ENCODE peak calls at places on chromosomes 1 and 21, in nine cellular contexts. One of them, this sample, is unnamed.

GRCh38 chr1:166947398-166948043 is 27.8 kb downstream of the ILDR2 start:
- DNase-seq in hepatocyte: peak; percentile 57
- DNase-seq in HCT116: no peak
- DNase-seq in H9: peak; percentile 58
- DNase-seq in MM.1S: no peak
- DNase-seq in DND-41: no peak
- DNase-seq in neural progenitor cell: peak; percentile 93
- DNase-seq in A549: no peak
- DNase-seq in PC-3: no peak
- DNase-seq in this sample: peak; percentile 77

GRCh38 chr1:203835476-203835875 is 25.9 kb upstream of the SNRPE start:
- DNase-seq in H9: no peak
- DNase-seq in DND-41: no peak
- DNase-seq in A549: no peak
- DNase-seq in MM.1S: no peak
- DNase-seq in neural progenitor cell: no peak
- DNase-seq in PC-3: no peak
- DNase-seq in hepatocyte: no peak
- DNase-seq in HCT116: no peak
- DNase-seq in this sample: no peak

GRCh38 chr1:185567006-185567405 is 167.2 kb upstream of the HMCN1 start:
- DNase-seq in HCT116: peak; percentile 13
- DNase-seq in MM.1S: peak; percentile 65
- DNase-seq in DND-41: no peak
- DNase-seq in H9: no peak
- DNase-seq in A549: peak; percentile 11
- DNase-seq in hepatocyte: peak; percentile 43
- DNase-seq in neural progenitor cell: no peak
- DNase-seq in PC-3: peak; percentile 44
- DNase-seq in this sample: peak; percentile 64

GRCh38 chr1:228477263-228477662 is 9.9 kb upstream of the RNF187 start:
- DNase-seq in HCT116: no peak
- DNase-seq in A549: no peak
- DNase-seq in PC-3: no peak
- DNase-seq in neural progenitor cell: no peak
- DNase-seq in MM.1S: no peak
- DNase-seq in hepatocyte: no peak
- DNase-seq in DND-41: no peak
- DNase-seq in H9: no peak
- DNase-seq in this sample: no peak

GRCh38 chr1:224180783-224181452 is 2.1 kb upstream of the DEGS1 start:
- DNase-seq in HCT116: no peak
- DNase-seq in hepatocyte: no peak
- DNase-seq in DND-41: no peak
- DNase-seq in neural progenitor cell: no peak
- DNase-seq in PC-3: no peak
- DNase-seq in H9: no peak
- DNase-seq in A549: no peak
- DNase-seq in MM.1S: no peak
- DNase-seq in this sample: no peak

GRCh38 chr1:3393024-3393986 is 61.2 kb upstream of the ARHGEF16 start:
- DNase-seq in hepatocyte: peak; percentile 64
- DNase-seq in DND-41: no peak
- DNase-seq in PC-3: no peak
- DNase-seq in HCT116: no peak
- DNase-seq in A549: no peak
- DNase-seq in neural progenitor cell: peak; percentile 87
- DNase-seq in MM.1S: no peak
- DNase-seq in H9: peak; percentile 72
- DNase-seq in this sample: no peak

GRCh38 chr1:22398656-22399420 is 52.8 kb upstream of the ZBTB40 start:
- DNase-seq in HCT116: no peak
- DNase-seq in DND-41: peak; percentile 18
- DNase-seq in A549: no peak
- DNase-seq in hepatocyte: no peak
- DNase-seq in neural progenitor cell: no peak
- DNase-seq in PC-3: no peak
- DNase-seq in MM.1S: no peak
- DNase-seq in H9: no peak
- DNase-seq in this sample: peak; percentile 45

GRCh38 chr1:162204129-162204882 is 134.8 kb downstream of the NOS1AP start:
- DNase-seq in PC-3: no peak
- DNase-seq in H9: no peak
- DNase-seq in HCT116: no peak
- DNase-seq in A549: no peak
- DNase-seq in hepatocyte: no peak
- DNase-seq in MM.1S: no peak
- DNase-seq in DND-41: no peak
- DNase-seq in neural progenitor cell: no peak
- DNase-seq in this sample: no peak

GRCh38 chr1:58999676-59000075 is 215.8 kb upstream of the JUN start:
- DNase-seq in H9: no peak
- DNase-seq in neural progenitor cell: no peak
- DNase-seq in DND-41: no peak
- DNase-seq in hepatocyte: no peak
- DNase-seq in PC-3: no peak
- DNase-seq in A549: no peak
- DNase-seq in HCT116: no peak
- DNase-seq in MM.1S: no peak
- DNase-seq in this sample: no peak

GRCh38 chr1:23922321-23922943 is 9.3 kb upstream of the CNR2 start:
- DNase-seq in PC-3: peak; percentile 60
- DNase-seq in HCT116: no peak
- DNase-seq in H9: no peak
- DNase-seq in MM.1S: no peak
- DNase-seq in DND-41: no peak
- DNase-seq in A549: no peak
- DNase-seq in neural progenitor cell: no peak
- DNase-seq in hepatocyte: no peak
- DNase-seq in this sample: no peak

GRCh38 chr1:85649591-85649990 is 58.6 kb downstream of the ZNHIT6 start:
- DNase-seq in A549: no peak
- DNase-seq in HCT116: no peak
- DNase-seq in neural progenitor cell: no peak
- DNase-seq in DND-41: no peak
- DNase-seq in PC-3: no peak
- DNase-seq in hepatocyte: no peak
- DNase-seq in H9: no peak
- DNase-seq in MM.1S: no peak
- DNase-seq in this sample: no peak

GRCh38 chr1:206739411-206740076 is 31.0 kb upstream of the IL19 start:
- DNase-seq in H9: peak; percentile 48
- DNase-seq in PC-3: no peak
- DNase-seq in DND-41: no peak
- DNase-seq in hepatocyte: no peak
- DNase-seq in A549: no peak
- DNase-seq in neural progenitor cell: no peak
- DNase-seq in HCT116: no peak
- DNase-seq in MM.1S: peak; percentile 98
- DNase-seq in this sample: no peak

GRCh38 chr1:156251527-156251926 is 3.7 kb upstream of the PAQR6 start:
- DNase-seq in hepatocyte: no peak
- DNase-seq in neural progenitor cell: no peak
- DNase-seq in HCT116: no peak
- DNase-seq in H9: no peak
- DNase-seq in A549: no peak
- DNase-seq in MM.1S: no peak
- DNase-seq in PC-3: no peak
- DNase-seq in DND-41: no peak
- DNase-seq in this sample: no peak

GRCh38 chr1:15736035-15736665 is at the start of gene SLC25A34:
- DNase-seq in H9: no peak
- DNase-seq in MM.1S: no peak
- DNase-seq in A549: no peak
- DNase-seq in PC-3: no peak
- DNase-seq in neural progenitor cell: no peak
- DNase-seq in DND-41: no peak
- DNase-seq in hepatocyte: no peak
- DNase-seq in HCT116: no peak
- DNase-seq in this sample: no peak

GRCh38 chr21:39071623-39072214 is 111.5 kb downstream of the PSMG1 start:
- DNase-seq in PC-3: peak; percentile 10
- DNase-seq in HCT116: no peak
- DNase-seq in A549: no peak
- DNase-seq in neural progenitor cell: no peak
- DNase-seq in MM.1S: peak; percentile 5
- DNase-seq in H9: no peak
- DNase-seq in hepatocyte: peak; percentile 40
- DNase-seq in DND-41: no peak
- DNase-seq in this sample: peak; percentile 60

GRCh38 chr1:70553192-70553956 is 142.3 kb downstream of the CTH start:
- DNase-seq in MM.1S: no peak
- DNase-seq in HCT116: no peak
- DNase-seq in A549: no peak
- DNase-seq in DND-41: no peak
- DNase-seq in PC-3: no peak
- DNase-seq in hepatocyte: no peak
- DNase-seq in H9: no peak
- DNase-seq in neural progenitor cell: no peak
- DNase-seq in this sample: no peak

GRCh38 chr1:236063919-236064673 is 794 bp downstream of the NID1 start:
- DNase-seq in HCT116: no peak
- DNase-seq in neural progenitor cell: peak; percentile 63
- DNase-seq in MM.1S: no peak
- DNase-seq in A549: peak; percentile 43
- DNase-seq in hepatocyte: peak; percentile 76
- DNase-seq in H9: peak; percentile 47
- DNase-seq in PC-3: peak; percentile 47
- DNase-seq in DND-41: no peak
- DNase-seq in this sample: peak; percentile 51

GRCh38 chr1:117698398-117699160 is 92.7 kb downstream of the TENT5C start:
- DNase-seq in neural progenitor cell: no peak
- DNase-seq in H9: no peak
- DNase-seq in DND-41: no peak
- DNase-seq in A549: no peak
- DNase-seq in HCT116: no peak
- DNase-seq in PC-3: no peak
- DNase-seq in hepatocyte: no peak
- DNase-seq in MM.1S: no peak
- DNase-seq in this sample: peak; percentile 78

GRCh38 chr1:101993703-101994102 is 3.0 kb downstream of the OLFM3 start:
- DNase-seq in hepatocyte: no peak
- DNase-seq in H9: no peak
- DNase-seq in PC-3: peak; percentile 22
- DNase-seq in HCT116: no peak
- DNase-seq in DND-41: no peak
- DNase-seq in A549: no peak
- DNase-seq in MM.1S: peak; percentile 9
- DNase-seq in neural progenitor cell: no peak
- DNase-seq in this sample: no peak

GRCh38 chr1:40977721-40978120 is 1.8 kb upstream of the CTPS1 start:
- DNase-seq in DND-41: no peak
- DNase-seq in neural progenitor cell: peak; percentile 10
- DNase-seq in A549: no peak
- DNase-seq in PC-3: no peak
- DNase-seq in H9: no peak
- DNase-seq in MM.1S: no peak
- DNase-seq in HCT116: no peak
- DNase-seq in hepatocyte: no peak
- DNase-seq in this sample: peak; percentile 47

DNA sequence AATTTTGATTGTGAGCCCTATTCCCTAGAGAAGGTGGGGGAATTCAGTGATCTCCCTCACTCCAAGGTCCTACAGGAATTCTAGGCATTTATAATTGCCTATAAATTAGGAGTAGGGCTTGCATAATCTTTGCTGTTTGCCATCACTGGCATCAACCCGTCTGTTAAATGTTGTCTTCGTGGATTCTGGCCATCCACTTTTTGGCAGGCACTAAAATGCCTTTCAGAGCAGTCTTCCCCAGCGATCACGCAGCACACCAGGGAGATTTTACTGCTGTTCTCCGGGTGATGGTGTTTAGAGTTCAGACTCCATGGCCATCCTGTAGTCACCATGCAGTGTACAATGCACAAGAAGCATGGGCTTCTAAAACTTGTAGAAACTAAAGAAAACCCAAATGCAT is 47.7 kb downstream of the PLA2G4A start:
- DNase-seq in hepatocyte: no peak
- DNase-seq in HCT116: no peak
- DNase-seq in PC-3: no peak
- DNase-seq in A549: no peak
- DNase-seq in H9: no peak
- DNase-seq in neural progenitor cell: no peak
- DNase-seq in MM.1S: no peak
- DNase-seq in DND-41: no peak
- DNase-seq in this sample: no peak
- H3K4me2 ChIP-seq in hepatocyte: no peak overlapping the region
- H3K4me2 ChIP-seq in HCT116: no peak overlapping the region
- H3K4me2 ChIP-seq in PC-3: no peak overlapping the region
- H3K4me2 ChIP-seq in A549: no peak overlapping the region
- H3K4me2 ChIP-seq in H9: no peak overlapping the region
- H3K4me2 ChIP-seq in neural progenitor cell: no peak overlapping the region
- H3K4me2 ChIP-seq in MM.1S: no peak overlapping the region
- H3K4me2 ChIP-seq in DND-41: no peak overlapping the region
- H3K4me2 ChIP-seq in this sample: no peak overlapping the region

DNA sequence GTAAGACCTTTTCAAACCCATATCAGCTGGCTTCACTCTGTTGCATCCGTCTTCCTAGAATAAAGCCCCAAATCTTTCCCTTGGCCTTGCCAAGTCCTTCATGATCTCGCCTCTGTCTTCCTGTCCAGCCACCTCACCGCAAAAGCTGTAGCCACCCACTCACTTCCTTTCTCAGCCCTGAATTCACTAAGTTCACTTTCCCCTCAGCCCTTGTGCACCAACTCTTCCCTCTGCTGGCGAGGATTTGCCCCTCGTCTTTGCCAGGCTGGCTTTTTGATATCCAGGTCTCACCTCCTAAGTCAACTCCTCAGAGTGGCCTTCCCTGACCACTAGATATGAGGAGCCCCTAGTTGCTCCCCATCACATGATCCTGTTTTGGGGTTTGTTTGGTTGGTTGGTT is 3.9 kb upstream of the COL16A1 start:
- DNase-seq in H9: no peak
- DNase-seq in MM.1S: no peak
- DNase-seq in hepatocyte: no peak
- DNase-seq in DND-41: no peak
- DNase-seq in PC-3: peak; percentile 35
- DNase-seq in HCT116: no peak
- DNase-seq in neural progenitor cell: no peak
- DNase-seq in A549: no peak
- DNase-seq in this sample: peak; percentile 88
- H3K27ac ChIP-seq in H9: no peak overlapping the region
- H3K27ac ChIP-seq in MM.1S: no peak overlapping the region
- H3K27ac ChIP-seq in hepatocyte: peak overlapping the region; percentile 19
- H3K27ac ChIP-seq in DND-41: no peak overlapping the region
- H3K27ac ChIP-seq in PC-3: no peak overlapping the region
- H3K27ac ChIP-seq in HCT116: no peak overlapping the region
- H3K27ac ChIP-seq in neural progenitor cell: no peak overlapping the region
- H3K27ac ChIP-seq in A549: no peak overlapping the region
- H3K27ac ChIP-seq in this sample: no peak overlapping the region

GRCh38 chr1:178220094-178220493 is 126.2 kb downstream of the RASAL2 start:
- DNase-seq in MM.1S: no peak
- DNase-seq in neural progenitor cell: no peak
- DNase-seq in PC-3: peak; percentile 63
- DNase-seq in hepatocyte: no peak
- DNase-seq in H9: no peak
- DNase-seq in HCT116: no peak
- DNase-seq in A549: no peak
- DNase-seq in DND-41: no peak
- DNase-seq in this sample: no peak
- TF ChIP-seq CTCF in MM.1S: no peak
- TF ChIP-seq CTCF in neural progenitor cell: no peak
- TF ChIP-seq CTCF in PC-3: no peak
- TF ChIP-seq CTCF in hepatocyte: no peak
- TF ChIP-seq CTCF in H9: no peak
- TF ChIP-seq CTCF in HCT116: no peak
- TF ChIP-seq CTCF in A549: no peak
- TF ChIP-seq CTCF in DND-41: no peak
- TF ChIP-seq CTCF in this sample: no peak

GRCh38 chr1:47830856-47831255 is 166.3 kb downstream of the TRABD2B start:
- DNase-seq in PC-3: no peak
- DNase-seq in HCT116: no peak
- DNase-seq in A549: no peak
- DNase-seq in neural progenitor cell: no peak
- DNase-seq in DND-41: no peak
- DNase-seq in MM.1S: no peak
- DNase-seq in hepatocyte: no peak
- DNase-seq in H9: no peak
- DNase-seq in this sample: no peak
- H3K4me2 ChIP-seq in PC-3: no peak overlapping the region
- H3K4me2 ChIP-seq in HCT116: no peak overlapping the region
- H3K4me2 ChIP-seq in A549: no peak overlapping the region
- H3K4me2 ChIP-seq in neural progenitor cell: no peak overlapping the region
- H3K4me2 ChIP-seq in DND-41: no peak overlapping the region
- H3K4me2 ChIP-seq in MM.1S: no peak overlapping the region
- H3K4me2 ChIP-seq in hepatocyte: peak overlapping the region; percentile 31
- H3K4me2 ChIP-seq in H9: no peak overlapping the region
- H3K4me2 ChIP-seq in this sample: no peak overlapping the region

This sample was measured in astrocyte.